ENCODE peak calls at places on chromosomes 6 and 20, in seven cellular contexts. W, A, M, G, H, C and E are unnamed samples. For H3K4me1, the result is how much of the 10 kb centered on the place peaks cover.

GRCh38 chr6:12459945-12460800 is 170.0 kb downstream of the EDN1 start:
- DNase-seq in W (no peak), A (no peak), M (no peak), G (no peak), H (no peak), C (no peak), E (no peak)

GRCh38 chr6:19837511-19838441 is 606 bp downstream of the ID4 start:
- DNase-seq in W (peak), A (peak), M (peak), G (no peak), H (no peak), C (peak), E (no peak)

GRCh38 chr20:1888796-1889463 is 6.3 kb upstream of the SIRPA start:
- DNase-seq in W (no peak), A (no peak), M (peak), G (no peak), H (no peak), C (no peak), E (peak)

GRCh38 chr6:170282512-170283158 is 8.2 kb downstream of the DLL1 start:
- DNase-seq in W (no peak), A (no peak), M (peak), G (no peak), H (no peak), C (no peak), E (no peak)

GRCh38 chr6:121723623-121724022 is 288.2 kb downstream of the GJA1 start:
- DNase-seq in W (no peak), A (no peak), M (no peak), G (no peak), H (no peak), C (no peak), E (no peak)

GRCh38 chr6:32941412-32941784 is 570 bp upstream of the HLA-DMB start:
- DNase-seq in W (no peak), A (no peak), M (no peak), G (no peak), H (no peak), C (no peak), E (no peak)

GRCh38 chr20:63969851-63970713 is at the start of gene ZNF512B:
- DNase-seq in W (peak), A (peak), M (peak), G (no peak), H (no peak), C (peak), E (no peak)

GRCh38 chr6:21708181-21708580 is 114.6 kb downstream of the SOX4 start:
- DNase-seq in W (no peak), A (no peak), M (no peak), G (no peak), H (no peak), C (no peak), E (no peak)

GRCh38 chr20:6959900-6960312 is 192.4 kb downstream of the BMP2 start:
- DNase-seq in W (no peak), A (no peak), M (no peak), G (no peak), H (no peak), C (no peak), E (no peak)

GRCh38 chr6:145895802-145896201 is 68.4 kb downstream of the SHPRH start:
- DNase-seq in W (no peak), A (no peak), M (no peak), G (no peak), H (no peak), C (peak), E (no peak)
- TF ChIP-seq CTCF in W (no peak), A (no peak), M (no peak), G (peak), H (peak), C (peak), E (no peak)

GRCh38 chr20:25353754-25354705 is 36.6 kb downstream of the ABHD12 start:
- DNase-seq in W (no peak), A (no peak), M (no peak), G (no peak), H (no peak), C (no peak), E (no peak)
- H3K4me1 ChIP-seq in W (under half), A (half or more), M (under half), G (under half), H (under half), C (under half), E (under half)

GRCh38 chr6:8707956-8708772 is 272.8 kb upstream of the SLC35B3 start:
- DNase-seq in W (no peak), A (peak), M (no peak), G (no peak), H (peak), C (peak), E (no peak)
- H3K4me3 ChIP-seq in W (no peak), A (no peak), M (no peak), G (peak), H (peak), C (no peak), E (no peak)

DNA sequence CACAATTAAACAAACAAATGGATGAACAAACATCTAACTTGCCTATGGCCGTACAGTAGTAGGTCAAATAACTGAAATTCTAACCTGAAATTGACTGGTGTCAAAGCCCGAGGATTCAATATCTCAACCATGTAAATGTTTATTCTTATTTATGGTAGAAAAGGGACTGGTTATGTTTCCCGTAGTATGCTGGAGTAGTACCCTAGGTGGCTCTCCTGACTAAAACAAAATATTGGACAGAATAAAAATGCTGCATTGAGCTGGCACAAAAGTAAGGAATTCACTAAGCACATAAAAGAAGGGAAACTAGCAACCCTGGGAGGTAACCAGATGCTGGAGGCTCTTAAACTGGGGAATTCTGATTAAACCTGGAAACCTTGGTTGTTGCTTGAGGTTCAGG is 117.1 kb upstream of the PREP start:
- DNase-seq in W (no peak), A (no peak), M (no peak), G (no peak), H (no peak), C (peak), E (no peak)
- TF ChIP-seq CTCF in W (no peak), A (no peak), M (no peak), G (no peak), H (peak), C (peak), E (no peak)

DNA sequence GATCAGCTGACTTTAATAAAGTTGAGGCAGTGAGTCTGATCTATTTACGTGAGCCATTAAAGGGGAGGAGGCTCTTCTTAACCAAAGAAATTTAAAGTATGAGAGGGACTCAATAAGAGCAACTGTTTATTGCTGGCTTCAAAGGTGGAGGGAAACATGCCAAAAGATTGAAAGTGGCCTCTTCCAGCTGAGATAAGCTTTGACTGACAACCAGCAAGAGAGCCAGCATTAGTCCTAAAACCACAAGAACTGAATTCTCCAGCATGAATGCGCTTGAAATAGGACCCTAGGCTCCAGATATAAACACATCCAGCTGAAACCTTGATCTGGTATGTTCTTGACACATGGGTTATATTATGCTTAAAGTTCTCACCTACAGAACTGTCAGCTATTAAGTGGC is 123.1 kb upstream of the GJE1 start:
- DNase-seq in W (no peak), A (no peak), M (no peak), G (no peak), H (no peak), C (no peak), E (no peak)
- H3K4me1 ChIP-seq in W (under half), A (under half), M (under half), G (under half), H (under half), C (under half), E (under half)

GRCh38 chr20:3681931-3682820 is at the start of gene ADAM33:
- DNase-seq in W (peak), A (no peak), M (peak), G (no peak), H (no peak), C (no peak), E (peak)
- H3K4me3 ChIP-seq in W (peak), A (no peak), M (peak), G (no peak), H (peak), C (no peak), E (peak)

DNA sequence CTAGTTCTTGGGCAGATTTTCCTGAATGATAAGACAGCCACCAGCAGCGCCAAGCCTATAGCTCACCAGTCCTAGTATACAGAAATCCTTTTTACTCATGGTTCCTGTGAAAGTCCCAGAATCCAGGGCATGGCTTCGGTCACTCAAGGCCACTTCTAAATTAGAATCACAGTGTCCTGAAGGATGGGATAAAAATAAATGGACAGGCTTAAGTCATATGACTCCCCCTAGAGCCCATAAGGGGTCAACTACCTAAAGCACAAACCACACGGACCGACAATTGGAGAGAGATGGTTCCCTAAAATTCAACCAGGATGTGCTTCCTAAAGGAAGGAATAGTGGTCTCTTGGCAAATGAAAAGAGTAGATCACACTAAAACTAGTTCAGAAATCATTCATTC is 404.1 kb upstream of the PLCB4 start:
- DNase-seq in W (no peak), A (no peak), M (no peak), G (no peak), H (no peak), C (peak), E (no peak)
- TF ChIP-seq CTCF in W (peak), A (no peak), M (no peak), G (no peak), H (peak), C (peak), E (no peak)

DNA sequence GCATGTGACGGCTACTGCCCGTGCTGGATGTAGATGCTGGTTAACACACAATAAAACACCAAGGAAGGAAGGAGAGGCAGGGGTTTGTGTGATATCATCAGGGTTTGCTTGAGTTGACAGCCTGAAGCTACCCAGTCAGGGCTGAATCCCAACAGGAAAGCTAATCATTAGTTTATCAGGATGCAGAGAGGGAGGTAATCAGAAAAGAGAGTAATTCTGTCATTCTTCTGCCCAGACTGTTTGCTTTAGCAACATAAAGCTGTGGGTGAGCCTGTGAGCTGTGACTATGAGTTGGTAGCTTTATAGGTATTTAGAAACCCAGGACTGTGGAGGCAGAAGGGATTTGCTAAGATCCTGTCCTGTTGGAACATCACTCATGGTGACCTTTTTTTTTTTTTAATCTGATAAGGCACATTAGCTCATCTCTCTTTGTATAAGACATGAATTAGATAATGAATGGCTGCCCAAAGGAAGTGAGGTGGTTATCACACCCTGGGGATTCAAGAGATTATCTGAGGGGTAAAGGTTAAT is 79.3 kb downstream of the CAP2 start:
- DNase-seq in W (no peak), A (no peak), M (no peak), G (no peak), H (no peak), C (no peak), E (no peak)
- H3K4me1 ChIP-seq in W (half or more), A (under half), M (under half), G (under half), H (under half), C (under half), E (under half)

DNA sequence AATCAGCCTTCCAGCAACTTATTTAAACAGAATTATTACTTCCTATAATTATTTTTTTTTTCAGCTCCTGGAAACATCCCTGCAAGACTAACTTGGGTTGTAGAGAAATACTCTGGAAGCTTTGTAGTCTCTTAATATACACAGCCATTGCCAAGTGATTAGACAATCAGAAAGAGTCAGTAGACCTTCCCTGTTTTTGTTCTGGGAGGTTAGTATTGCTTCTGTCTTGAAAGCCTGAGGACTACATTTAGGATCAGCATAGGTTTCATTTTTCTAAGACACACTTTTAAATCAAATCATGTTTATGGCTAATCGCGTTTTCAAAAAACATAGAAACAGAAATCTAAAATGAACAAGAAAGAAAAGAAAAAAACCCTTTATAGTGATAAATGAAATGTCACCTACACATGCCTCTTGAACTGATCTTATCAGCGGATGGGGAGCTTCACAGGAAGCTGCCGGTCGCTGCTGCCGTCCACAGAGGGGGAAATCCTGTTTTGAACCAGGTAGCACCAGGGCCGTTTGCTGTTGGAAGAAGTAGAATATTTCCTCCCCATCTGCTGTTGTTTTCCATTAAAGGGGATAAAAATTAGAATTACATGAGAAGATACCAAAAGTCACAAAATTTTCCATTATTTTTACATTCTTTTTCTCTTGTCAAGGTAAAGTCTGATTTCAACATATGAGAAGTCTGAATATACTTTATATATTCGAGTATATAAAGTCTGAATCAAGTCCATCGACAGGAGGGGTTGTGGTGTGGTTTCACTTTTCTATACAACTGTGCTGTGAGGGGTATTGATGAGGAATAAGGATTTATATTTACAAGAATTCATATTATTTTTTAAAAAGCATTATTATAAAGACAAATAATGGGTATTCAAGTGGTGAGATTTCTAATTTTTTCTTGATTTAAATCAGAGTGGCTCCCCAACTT is 94.6 kb downstream of the ARMC2 start:
- DNase-seq in W (no peak), A (no peak), M (no peak), G (no peak), H (no peak), C (no peak), E (no peak)
- H3K4me3 ChIP-seq in W (no peak), A (no peak), M (no peak), G (no peak), H (no peak), C (no peak), E (no peak)